ENCODE peak calls at places on chromosomes 6 and 20, in seven cellular contexts. B is breast epithelium; Q is BJ; L is iPS DF 6.9; K is heart left ventricle; E is trophoblast cell; R is effector memory CD4-positive, alpha-beta T cell. T is an unnamed sample. For H3K27me3, the result is how much of the 10 kb centered on the place peaks cover.

GRCh38 chr6:147283460-147283859 is 79.2 kb downstream of the STXBP5 start:
- DNase-seq in L (no peak), Q (no peak), E (no peak), K (no peak), B (no peak), R (no peak), T (no peak)

GRCh38 chr6:44268095-44268628 is 2.1 kb upstream of the TMEM151B start:
- DNase-seq in B (no peak), L (peak), E (peak), Q (no peak), R (peak), K (no peak), T (no peak)

GRCh38 chr6:88629838-88630462 is 333.5 kb downstream of the RNGTT start:
- DNase-seq in L (no peak), Q (no peak), B (no peak), K (no peak), R (no peak), E (peak), T (no peak)

GRCh38 chr6:157401734-157402338 is 20.8 kb downstream of the ZDHHC14 start:
- DNase-seq in E (no peak), Q (no peak), R (no peak), K (no peak), B (no peak), L (no peak), T (no peak)

GRCh38 chr20:58592076-58592695 is 58.9 kb upstream of the STX16 start:
- DNase-seq in E (peak), R (no peak), L (no peak), B (no peak), K (no peak), Q (no peak), T (no peak)

GRCh38 chr20:57483287-57484050 is 41.5 kb downstream of the CTCFL start:
- DNase-seq in R (no peak), K (no peak), E (no peak), Q (no peak), B (peak), L (no peak), T (no peak)

GRCh38 chr6:21856844-21857243 is 263.3 kb downstream of the SOX4 start:
- DNase-seq in K (no peak), E (peak), Q (no peak), L (no peak), B (no peak), R (no peak), T (no peak)

GRCh38 chr6:99013661-99014458 is 66.1 kb upstream of the FBXL4 start:
- DNase-seq in B (no peak), K (no peak), E (no peak), L (no peak), R (no peak), Q (no peak), T (no peak)

GRCh38 chr20:12723811-12724210 is 285.0 kb upstream of the SPTLC3 start:
- DNase-seq in E (no peak), R (no peak), Q (no peak), B (no peak), K (no peak), L (no peak), T (no peak)

GRCh38 chr6:160972111-160972510 is 19.5 kb upstream of the MAP3K4 start:
- DNase-seq in L (no peak), Q (peak), R (no peak), E (peak), B (no peak), K (no peak), T (no peak)

GRCh38 chr20:6613280-6613861 is 154.1 kb upstream of the BMP2 start:
- DNase-seq in Q (no peak), E (no peak), K (no peak), R (no peak), B (no peak), L (no peak), T (no peak)

GRCh38 chr6:47680056-47680455 is 18.3 kb upstream of the ADGRF4 start:
- DNase-seq in K (no peak), E (peak), B (no peak), Q (no peak), L (no peak), R (no peak), T (no peak)

GRCh38 chr6:37381579-37381978 is 27.8 kb downstream of the RNF8 start:
- DNase-seq in Q (peak), L (peak), R (peak), B (no peak), E (peak), K (no peak), T (no peak)

GRCh38 chr6:7267071-7267470 is 45.9 kb downstream of the SSR1 start:
- DNase-seq in B (no peak), Q (no peak), K (no peak), R (no peak), E (no peak), L (no peak), T (no peak)

GRCh38 chr6:119124079-119124824 is 45.8 kb upstream of the FAM184A start:
- DNase-seq in E (no peak), B (no peak), Q (no peak), K (no peak), R (no peak), L (no peak), T (no peak)
- H3K27me3 ChIP-seq in E (under half), B (under half), Q (under half), K (under half), R (under half), L (under half), T (under half)

GRCh38 chr20:44745122-44745521 is 543 bp upstream of the KCNK15 start:
- DNase-seq in K (no peak), E (no peak), R (no peak), L (no peak), Q (no peak), B (no peak), T (no peak)
- H3K27me3 ChIP-seq in K (under half), E (under half), R (under half), L (under half), Q (under half), B (under half), T (half or more)

GRCh38 chr6:149815788-149816187 is 48.4 kb downstream of the LRP11 start:
- DNase-seq in K (no peak), B (no peak), R (no peak), Q (no peak), E (no peak), L (no peak), T (no peak)

GRCh38 chr6:149823013-149823412 is 41.1 kb downstream of the LRP11 start:
- DNase-seq in E (no peak), R (no peak), L (no peak), B (no peak), Q (no peak), K (no peak), T (no peak)

GRCh38 chr6:149821492-149821891 is 42.7 kb downstream of the LRP11 start:
- DNase-seq in E (no peak), R (no peak), K (no peak), Q (no peak), L (no peak), B (no peak), T (no peak)

DNA sequence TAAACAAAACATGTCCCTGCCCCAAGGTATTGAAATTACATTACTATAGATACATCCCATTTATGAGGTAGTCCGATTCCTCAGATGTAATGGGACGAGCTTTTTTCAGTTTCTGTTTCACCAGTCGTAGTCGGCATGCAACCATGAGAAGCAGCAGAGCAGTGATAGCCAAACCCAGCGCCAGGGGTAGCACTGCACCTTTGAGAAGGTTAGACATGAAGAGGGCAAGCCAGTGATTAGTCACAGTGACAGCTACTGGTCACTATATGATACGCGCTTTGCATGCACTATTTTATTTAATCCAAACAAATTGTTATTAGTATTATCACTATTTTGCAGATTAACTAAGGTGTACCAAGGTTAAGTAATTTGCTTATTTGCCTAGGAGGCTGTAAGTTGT is 43.7 kb downstream of the LRP11 start:
- DNase-seq in B (no peak), Q (no peak), L (no peak), E (no peak), R (no peak), K (no peak), T (no peak)
- H3K27me3 ChIP-seq in B (under half), Q (under half), L (under half), E (under half), R (under half), K (under half), T (under half)

GRCh38 chr20:61803416-61803902 is 262.2 kb downstream of the TAF4 start:
- DNase-seq in K (no peak), Q (no peak), L (no peak), E (no peak), R (no peak), B (no peak), T (peak)
- H3K27me3 ChIP-seq in K (half or more), Q (under half), L (under half), E (under half), R (under half), B (half or more), T (under half)

GRCh38 chr20:573414-574296 is 30.1 kb upstream of the CSNK2A1 start:
- DNase-seq in Q (no peak), L (no peak), R (no peak), K (no peak), E (peak), B (no peak), T (no peak)

GRCh38 chr20:571754-572331 is 28.3 kb upstream of the CSNK2A1 start:
- DNase-seq in Q (no peak), E (peak), B (peak), R (no peak), K (peak), L (no peak), T (no peak)

GRCh38 chr20:568097-568864 is 24.7 kb upstream of the CSNK2A1 start:
- DNase-seq in B (no peak), L (no peak), K (peak), Q (no peak), R (no peak), E (no peak), T (no peak)

GRCh38 chr20:572752-573151 is 29.2 kb upstream of the CSNK2A1 start:
- DNase-seq in R (no peak), Q (no peak), K (no peak), L (no peak), E (no peak), B (no peak), T (no peak)

DNA sequence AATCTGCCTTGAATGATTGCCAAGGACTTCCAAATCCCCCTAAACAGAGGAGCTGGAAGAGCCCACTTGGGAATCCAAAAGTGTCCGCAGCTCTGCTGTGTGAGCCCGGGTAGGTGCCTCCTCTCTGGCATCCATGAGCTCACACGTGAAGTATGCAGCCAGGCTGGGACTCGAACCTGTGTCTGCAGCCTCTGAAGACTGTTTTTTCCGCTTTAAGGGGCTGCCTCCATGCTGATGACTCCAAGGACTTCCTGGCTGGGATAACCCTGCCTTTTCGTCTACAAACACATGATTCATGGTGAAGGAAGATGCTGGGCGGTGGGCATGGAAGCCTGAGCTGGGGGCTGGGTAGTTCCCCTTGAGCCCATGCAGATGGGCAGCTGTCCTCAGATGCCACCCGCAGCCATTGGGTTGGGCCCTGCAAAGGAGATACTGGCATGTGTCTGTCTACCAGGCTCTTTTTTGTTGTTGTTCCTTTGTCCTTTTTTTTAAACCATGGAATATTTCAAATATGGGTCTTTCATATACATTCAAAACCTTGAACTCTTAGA is 25.4 kb upstream of the CSNK2A1 start:
- DNase-seq in K (no peak), R (no peak), L (no peak), Q (no peak), B (no peak), E (peak), T (no peak)
- H3K27me3 ChIP-seq in K (under half), R (under half), L (under half), Q (under half), B (under half), E (under half), T (half or more)

GRCh38 chr6:170516783-170517616 is 36.1 kb downstream of the PSMB1 start:
- DNase-seq in L (peak), R (peak), K (peak), B (no peak), E (peak), Q (no peak), T (peak)

GRCh38 chr6:170510631-170511030 is 42.5 kb downstream of the PSMB1 start:
- DNase-seq in E (no peak), Q (no peak), R (no peak), B (no peak), K (no peak), L (no peak), T (no peak)

GRCh38 chr6:170514908-170515307 is 38.2 kb downstream of the PSMB1 start:
- DNase-seq in E (no peak), R (no peak), L (no peak), B (no peak), K (no peak), Q (no peak), T (no peak)

GRCh38 chr6:170506446-170506845 is 46.7 kb downstream of the PSMB1 start:
- DNase-seq in B (no peak), E (no peak), Q (no peak), K (no peak), L (no peak), R (no peak), T (no peak)

DNA sequence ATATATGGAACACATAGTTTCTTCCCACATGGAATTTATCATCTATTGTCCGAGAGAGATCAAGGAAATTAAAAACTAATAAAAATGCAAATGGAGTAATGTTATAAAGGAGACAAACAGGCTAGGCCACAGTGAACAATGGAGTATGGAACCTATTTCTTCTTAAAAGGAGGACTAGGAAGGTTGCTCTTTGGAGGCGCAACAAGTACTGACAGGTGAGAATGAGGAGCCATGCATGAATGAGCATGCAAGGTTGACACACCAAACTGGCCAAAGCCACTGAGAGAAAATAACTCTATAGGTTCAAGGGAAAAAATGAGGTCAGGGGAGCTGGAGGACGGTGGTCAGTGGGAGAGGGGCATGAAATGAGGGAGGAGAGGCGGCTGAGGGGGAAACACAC is 40.9 kb downstream of the PSMB1 start:
- DNase-seq in R (no peak), L (no peak), B (no peak), K (no peak), E (no peak), Q (no peak), T (no peak)
- H3K27me3 ChIP-seq in R (under half), L (under half), B (under half), K (under half), E (under half), Q (under half), T (under half)

T was measured in SJSA1.